ENCODE peak calls at places on chromosomes 5 and 9, in six cellular contexts. One of them, this sample, is unnamed.
A peak's percentile ranks its signal among the peaks of the same experiment; 100 is the strongest.

GRCh38 chr9:78874056-78874455 is 577.1 kb downstream of the PSAT1 start:
- DNase-seq in tibial artery: no peak
- DNase-seq in mammary epithelial cell: no peak
- DNase-seq in OCI-LY7: no peak
- DNase-seq in cardiac muscle cell: no peak
- DNase-seq in tibial nerve: no peak
- DNase-seq in this sample: no peak

GRCh38 chr9:83473488-83473971 is 64.7 kb downstream of the FRMD3 start:
- DNase-seq in tibial artery: no peak
- DNase-seq in mammary epithelial cell: no peak
- DNase-seq in OCI-LY7: no peak
- DNase-seq in cardiac muscle cell: peak; percentile 46
- DNase-seq in tibial nerve: no peak
- DNase-seq in this sample: no peak

GRCh38 chr5:9726931-9727330 is 96.8 kb upstream of the TAS2R1 start:
- DNase-seq in tibial artery: no peak
- DNase-seq in mammary epithelial cell: no peak
- DNase-seq in OCI-LY7: no peak
- DNase-seq in cardiac muscle cell: no peak
- DNase-seq in tibial nerve: no peak
- DNase-seq in this sample: no peak

GRCh38 chr9:125183054-125183453 is 6.5 kb downstream of the PPP6C start:
- DNase-seq in tibial artery: no peak
- DNase-seq in mammary epithelial cell: no peak
- DNase-seq in OCI-LY7: no peak
- DNase-seq in cardiac muscle cell: peak; percentile 48
- DNase-seq in tibial nerve: no peak
- DNase-seq in this sample: no peak

GRCh38 chr5:32302822-32303754 is 9.7 kb downstream of the MTMR12 start:
- DNase-seq in tibial artery: no peak
- DNase-seq in mammary epithelial cell: no peak
- DNase-seq in OCI-LY7: no peak
- DNase-seq in cardiac muscle cell: no peak
- DNase-seq in tibial nerve: no peak
- DNase-seq in this sample: no peak

GRCh38 chr5:150238646-150239045 is 48.8 kb downstream of the SLC6A7 start:
- DNase-seq in tibial artery: no peak
- DNase-seq in mammary epithelial cell: no peak
- DNase-seq in OCI-LY7: no peak
- DNase-seq in cardiac muscle cell: no peak
- DNase-seq in tibial nerve: no peak
- DNase-seq in this sample: no peak

GRCh38 chr9:33734911-33735310 is 60.5 kb upstream of the PRSS3 start:
- DNase-seq in tibial artery: no peak
- DNase-seq in mammary epithelial cell: peak; percentile 39
- DNase-seq in OCI-LY7: no peak
- DNase-seq in cardiac muscle cell: peak; percentile 15
- DNase-seq in tibial nerve: no peak
- DNase-seq in this sample: no peak

GRCh38 chr5:150618588-150619281 is 21.7 kb upstream of the SYNPO start:
- DNase-seq in tibial artery: peak; percentile 45
- DNase-seq in mammary epithelial cell: no peak
- DNase-seq in OCI-LY7: no peak
- DNase-seq in cardiac muscle cell: peak; percentile 94
- DNase-seq in tibial nerve: no peak
- DNase-seq in this sample: peak; percentile 69

GRCh38 chr9:136881691-136882108 is 4.6 kb upstream of the TRAF2 start:
- DNase-seq in tibial artery: no peak
- DNase-seq in mammary epithelial cell: peak; percentile 19
- DNase-seq in OCI-LY7: peak; percentile 27
- DNase-seq in cardiac muscle cell: peak; percentile 53
- DNase-seq in tibial nerve: no peak
- DNase-seq in this sample: no peak

GRCh38 chr9:89527084-89527483 is 29.2 kb upstream of the SEMA4D start:
- DNase-seq in tibial artery: peak; percentile 55
- DNase-seq in mammary epithelial cell: no peak
- DNase-seq in OCI-LY7: peak; percentile 30
- DNase-seq in cardiac muscle cell: no peak
- DNase-seq in tibial nerve: no peak
- DNase-seq in this sample: peak; percentile 39

GRCh38 chr5:175695161-175696126 is 37.6 kb downstream of the HRH2 start:
- DNase-seq in tibial artery: no peak
- DNase-seq in mammary epithelial cell: no peak
- DNase-seq in OCI-LY7: no peak
- DNase-seq in cardiac muscle cell: no peak
- DNase-seq in tibial nerve: no peak
- DNase-seq in this sample: no peak

GRCh38 chr9:129901922-129902321 is 66.7 kb downstream of the USP20 start:
- DNase-seq in tibial artery: no peak
- DNase-seq in mammary epithelial cell: no peak
- DNase-seq in OCI-LY7: no peak
- DNase-seq in cardiac muscle cell: no peak
- DNase-seq in tibial nerve: no peak
- DNase-seq in this sample: no peak

GRCh38 chr9:113181165-113181564 is 30.4 kb downstream of the SLC31A2 start:
- DNase-seq in tibial artery: no peak
- DNase-seq in mammary epithelial cell: no peak
- DNase-seq in OCI-LY7: no peak
- DNase-seq in cardiac muscle cell: no peak
- DNase-seq in tibial nerve: no peak
- DNase-seq in this sample: no peak

GRCh38 chr5:72584466-72584865 is 77.3 kb upstream of the ZNF366 start:
- DNase-seq in tibial artery: no peak
- DNase-seq in mammary epithelial cell: no peak
- DNase-seq in OCI-LY7: no peak
- DNase-seq in cardiac muscle cell: peak; percentile 54
- DNase-seq in tibial nerve: no peak
- DNase-seq in this sample: no peak

GRCh38 chr9:75715360-75715759 is 175.1 kb upstream of the PCSK5 start:
- DNase-seq in tibial artery: no peak
- DNase-seq in mammary epithelial cell: no peak
- DNase-seq in OCI-LY7: no peak
- DNase-seq in cardiac muscle cell: no peak
- DNase-seq in tibial nerve: no peak
- DNase-seq in this sample: no peak

GRCh38 chr9:120932086-120932818 is 5.7 kb upstream of the TRAF1 start:
- DNase-seq in tibial artery: no peak
- DNase-seq in mammary epithelial cell: no peak
- DNase-seq in OCI-LY7: peak; percentile 33
- DNase-seq in cardiac muscle cell: no peak
- DNase-seq in tibial nerve: no peak
- DNase-seq in this sample: no peak
- H3K4me1 ChIP-seq in tibial artery: peaks cover 6% of the 10 kb centered on the region
- H3K4me1 ChIP-seq in mammary epithelial cell: peaks cover 51% of the 10 kb centered on the region
- H3K4me1 ChIP-seq in OCI-LY7: peaks cover 99% of the 10 kb centered on the region
- H3K4me1 ChIP-seq in cardiac muscle cell: peaks cover 20% of the 10 kb centered on the region
- H3K4me1 ChIP-seq in tibial nerve: peaks cover 73% of the 10 kb centered on the region
- H3K4me1 ChIP-seq in this sample: peaks cover 73% of the 10 kb centered on the region

DNA sequence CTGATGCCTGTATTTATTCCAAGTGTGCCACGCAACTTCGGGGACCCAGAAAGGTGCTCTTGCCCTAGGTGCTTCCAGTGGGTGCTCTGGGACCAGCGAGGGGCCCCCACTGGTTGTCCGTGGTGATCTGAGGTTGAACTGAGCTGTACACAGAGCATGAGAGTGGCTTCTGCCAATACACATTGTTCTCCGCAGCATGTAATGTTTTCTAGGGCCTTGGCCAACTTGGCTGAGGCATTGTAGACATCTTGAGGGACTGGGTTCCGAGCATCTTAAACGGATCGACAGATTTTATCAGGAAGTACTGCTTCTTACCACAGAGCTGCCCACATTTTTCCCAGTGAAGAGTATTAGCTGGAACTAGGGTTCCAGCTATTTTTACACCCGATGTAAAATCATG is 117.8 kb downstream of the MTX3 start:
- DNase-seq in tibial artery: no peak
- DNase-seq in mammary epithelial cell: no peak
- DNase-seq in OCI-LY7: no peak
- DNase-seq in cardiac muscle cell: no peak
- DNase-seq in tibial nerve: no peak
- DNase-seq in this sample: no peak
- H3K9me3 ChIP-seq in tibial artery: no peaks in the 10 kb centered on the region
- H3K9me3 ChIP-seq in mammary epithelial cell: no peaks in the 10 kb centered on the region
- H3K9me3 ChIP-seq in OCI-LY7: no peaks in the 10 kb centered on the region
- H3K9me3 ChIP-seq in cardiac muscle cell: no peaks in the 10 kb centered on the region
- H3K9me3 ChIP-seq in tibial nerve: no peaks in the 10 kb centered on the region
- H3K9me3 ChIP-seq in this sample: no peaks in the 10 kb centered on the region

DNA sequence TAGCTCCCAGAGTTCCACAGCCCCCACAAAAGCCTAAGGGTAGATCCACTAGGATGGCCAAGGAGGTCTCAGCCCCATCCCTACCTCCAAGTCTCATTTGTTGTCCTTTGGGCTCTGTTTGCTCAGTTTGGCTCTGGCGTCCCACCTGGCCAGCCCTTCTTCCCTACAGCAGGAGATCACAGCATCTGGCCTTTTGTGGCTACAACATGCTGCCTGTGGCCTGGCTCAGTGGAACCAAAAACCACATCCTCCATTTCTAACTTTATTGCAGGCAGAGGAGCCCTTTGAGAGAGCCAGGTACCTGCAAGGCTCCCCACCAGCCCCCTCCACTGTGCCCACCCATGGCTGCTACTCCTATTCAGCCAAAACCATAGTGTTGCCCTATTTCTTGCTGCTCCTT is 11.4 kb downstream of the JADE2 start:
- DNase-seq in tibial artery: no peak
- DNase-seq in mammary epithelial cell: no peak
- DNase-seq in OCI-LY7: no peak
- DNase-seq in cardiac muscle cell: no peak
- DNase-seq in tibial nerve: no peak
- DNase-seq in this sample: no peak
- H3K4me1 ChIP-seq in tibial artery: no peaks in the 10 kb centered on the region
- H3K4me1 ChIP-seq in mammary epithelial cell: peaks cover 4% of the 10 kb centered on the region
- H3K4me1 ChIP-seq in OCI-LY7: peaks cover 33% of the 10 kb centered on the region
- H3K4me1 ChIP-seq in cardiac muscle cell: no peaks in the 10 kb centered on the region
- H3K4me1 ChIP-seq in tibial nerve: peaks cover 8% of the 10 kb centered on the region
- H3K4me1 ChIP-seq in this sample: peaks cover 20% of the 10 kb centered on the region

GRCh38 chr5:4043135-4043534 is 447.5 kb downstream of the IRX1 start:
- DNase-seq in tibial artery: no peak
- DNase-seq in mammary epithelial cell: no peak
- DNase-seq in OCI-LY7: no peak
- DNase-seq in cardiac muscle cell: no peak
- DNase-seq in tibial nerve: no peak
- DNase-seq in this sample: no peak

GRCh38 chr5:4053111-4053510 is 457.5 kb downstream of the IRX1 start:
- DNase-seq in tibial artery: no peak
- DNase-seq in mammary epithelial cell: no peak
- DNase-seq in OCI-LY7: no peak
- DNase-seq in cardiac muscle cell: no peak
- DNase-seq in tibial nerve: no peak
- DNase-seq in this sample: no peak

GRCh38 chr5:4050203-4050602 is 454.6 kb downstream of the IRX1 start:
- DNase-seq in tibial artery: no peak
- DNase-seq in mammary epithelial cell: no peak
- DNase-seq in OCI-LY7: peak; percentile 1
- DNase-seq in cardiac muscle cell: no peak
- DNase-seq in tibial nerve: no peak
- DNase-seq in this sample: no peak

GRCh38 chr5:4044881-4045280 is 449.2 kb downstream of the IRX1 start:
- DNase-seq in tibial artery: no peak
- DNase-seq in mammary epithelial cell: no peak
- DNase-seq in OCI-LY7: no peak
- DNase-seq in cardiac muscle cell: no peak
- DNase-seq in tibial nerve: no peak
- DNase-seq in this sample: no peak

GRCh38 chr5:4048398-4048797 is 452.8 kb downstream of the IRX1 start:
- DNase-seq in tibial artery: no peak
- DNase-seq in mammary epithelial cell: no peak
- DNase-seq in OCI-LY7: no peak
- DNase-seq in cardiac muscle cell: no peak
- DNase-seq in tibial nerve: no peak
- DNase-seq in this sample: no peak
- H3K9me3 ChIP-seq in tibial artery: no peaks in the 10 kb centered on the region
- H3K9me3 ChIP-seq in mammary epithelial cell: no peaks in the 10 kb centered on the region
- H3K9me3 ChIP-seq in OCI-LY7: no peaks in the 10 kb centered on the region
- H3K9me3 ChIP-seq in cardiac muscle cell: no peaks in the 10 kb centered on the region
- H3K9me3 ChIP-seq in tibial nerve: no peaks in the 10 kb centered on the region
- H3K9me3 ChIP-seq in this sample: no peaks in the 10 kb centered on the region